ENCODE peak calls at places on chromosomes 5 and 9, in six cellular contexts. One of them, this sample, is unnamed.

GRCh38 chr5:128105203-128105602 is 21.6 kb downstream of the SLC12A2 start:
- DNase-seq in DND-41: no peak
- DNase-seq in AG10803: no peak
- DNase-seq in lower lobe of right lung: no peak
- DNase-seq in esophagus squamous epithelium: no peak
- DNase-seq in kidney epithelial cell: no peak
- DNase-seq in this sample: no peak

GRCh38 chr5:2266668-2267240 is 384.0 kb upstream of the IRX4 start:
- DNase-seq in AG10803: no peak
- DNase-seq in esophagus squamous epithelium: no peak
- DNase-seq in DND-41: no peak
- DNase-seq in kidney epithelial cell: no peak
- DNase-seq in lower lobe of right lung: no peak
- DNase-seq in this sample: no peak

GRCh38 chr5:83375049-83375710 is 96.4 kb upstream of the VCAN start:
- DNase-seq in esophagus squamous epithelium: no peak
- DNase-seq in AG10803: peak
- DNase-seq in DND-41: no peak
- DNase-seq in kidney epithelial cell: no peak
- DNase-seq in lower lobe of right lung: no peak
- DNase-seq in this sample: no peak

GRCh38 chr9:100465765-100466164 is 7.2 kb upstream of the TMEFF1 start:
- DNase-seq in DND-41: no peak
- DNase-seq in esophagus squamous epithelium: no peak
- DNase-seq in lower lobe of right lung: no peak
- DNase-seq in AG10803: no peak
- DNase-seq in kidney epithelial cell: no peak
- DNase-seq in this sample: no peak

GRCh38 chr9:134778841-134779411 is 101.7 kb upstream of the FCN2 start:
- DNase-seq in lower lobe of right lung: peak
- DNase-seq in DND-41: no peak
- DNase-seq in esophagus squamous epithelium: no peak
- DNase-seq in AG10803: peak
- DNase-seq in kidney epithelial cell: no peak
- DNase-seq in this sample: no peak

GRCh38 chr5:137075163-137075970 is 423.8 kb downstream of the SPOCK1 start:
- DNase-seq in esophagus squamous epithelium: no peak
- DNase-seq in DND-41: peak
- DNase-seq in lower lobe of right lung: peak
- DNase-seq in kidney epithelial cell: no peak
- DNase-seq in AG10803: no peak
- DNase-seq in this sample: no peak

GRCh38 chr9:34628656-34629491 is at the start of gene ARID3C:
- DNase-seq in AG10803: no peak
- DNase-seq in DND-41: no peak
- DNase-seq in lower lobe of right lung: peak
- DNase-seq in esophagus squamous epithelium: no peak
- DNase-seq in kidney epithelial cell: no peak
- DNase-seq in this sample: peak

GRCh38 chr5:150626853-150627276 is 13.6 kb upstream of the SYNPO start:
- DNase-seq in esophagus squamous epithelium: no peak
- DNase-seq in AG10803: no peak
- DNase-seq in kidney epithelial cell: no peak
- DNase-seq in DND-41: no peak
- DNase-seq in lower lobe of right lung: peak
- DNase-seq in this sample: no peak

GRCh38 chr5:44842491-44843282 is 33.9 kb downstream of the MRPS30 start:
- DNase-seq in DND-41: no peak
- DNase-seq in kidney epithelial cell: peak
- DNase-seq in lower lobe of right lung: no peak
- DNase-seq in esophagus squamous epithelium: no peak
- DNase-seq in AG10803: no peak
- DNase-seq in this sample: no peak

GRCh38 chr5:154191467-154192261 is 1.1 kb downstream of the GALNT10 start:
- DNase-seq in esophagus squamous epithelium: no peak
- DNase-seq in AG10803: peak
- DNase-seq in DND-41: no peak
- DNase-seq in lower lobe of right lung: no peak
- DNase-seq in kidney epithelial cell: no peak
- DNase-seq in this sample: no peak
- TF ChIP-seq CTCF in esophagus squamous epithelium: no peak
- TF ChIP-seq CTCF in AG10803: peak
- TF ChIP-seq CTCF in DND-41: no peak
- TF ChIP-seq CTCF in lower lobe of right lung: no peak
- TF ChIP-seq CTCF in kidney epithelial cell: no peak
- TF ChIP-seq CTCF in this sample: no peak

DNA sequence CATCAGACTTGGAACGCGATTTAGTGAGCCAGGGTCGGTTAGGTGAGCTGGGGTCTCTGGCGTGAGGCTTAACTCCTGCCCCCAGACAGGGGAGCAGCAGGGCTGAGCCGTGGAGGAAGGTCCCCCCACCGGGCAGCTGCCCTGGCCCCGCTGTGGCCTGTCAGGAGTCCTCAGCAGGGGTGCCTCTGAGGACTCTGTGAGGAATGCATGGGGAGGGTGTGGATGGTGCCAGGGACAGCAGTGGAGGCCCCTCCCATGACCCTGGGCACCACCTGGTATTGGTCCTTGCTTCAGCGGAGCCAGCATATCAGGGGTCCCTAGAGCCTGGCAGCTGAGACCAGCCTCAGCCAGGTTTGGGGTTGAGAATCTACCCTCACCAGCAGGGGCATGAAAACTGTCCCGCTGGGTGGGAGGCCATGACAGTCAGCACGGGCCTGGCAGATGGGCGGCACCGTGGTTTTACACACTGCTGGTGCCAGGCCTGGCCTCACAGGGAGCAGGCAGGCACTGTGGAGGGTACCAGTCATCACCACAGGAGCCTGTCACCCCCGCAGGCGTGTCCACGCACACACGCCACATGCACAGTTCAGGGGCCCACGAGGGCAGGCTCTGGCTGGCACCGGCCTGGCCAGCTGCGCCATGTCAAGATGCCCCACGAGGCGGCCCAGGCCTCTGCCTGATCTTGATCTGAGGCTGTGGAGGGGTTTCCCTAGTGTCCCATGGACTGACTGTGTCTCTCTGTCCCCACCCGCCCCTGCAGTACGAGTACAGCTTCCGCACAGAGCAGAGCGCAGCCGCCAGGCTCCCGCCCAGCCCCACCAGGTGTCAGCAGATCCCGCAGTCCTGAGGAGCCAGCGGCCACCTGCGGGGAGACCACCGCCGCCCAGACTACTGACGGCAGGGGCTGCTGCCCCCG is 111.1 kb upstream of the LMX1B start:
- DNase-seq in DND-41: no peak
- DNase-seq in AG10803: no peak
- DNase-seq in esophagus squamous epithelium: no peak
- DNase-seq in lower lobe of right lung: peak
- DNase-seq in kidney epithelial cell: no peak
- DNase-seq in this sample: no peak
- TF ChIP-seq CTCF in DND-41: no peak
- TF ChIP-seq CTCF in AG10803: no peak
- TF ChIP-seq CTCF in esophagus squamous epithelium: no peak
- TF ChIP-seq CTCF in lower lobe of right lung: no peak
- TF ChIP-seq CTCF in kidney epithelial cell: no peak
- TF ChIP-seq CTCF in this sample: no peak

GRCh38 chr9:138022756-138023393 is 145.3 kb downstream of the CACNA1B start:
- DNase-seq in esophagus squamous epithelium: no peak
- DNase-seq in kidney epithelial cell: no peak
- DNase-seq in DND-41: no peak
- DNase-seq in AG10803: no peak
- DNase-seq in lower lobe of right lung: peak
- DNase-seq in this sample: no peak

GRCh38 chr9:138020795-138021182 is 143.2 kb downstream of the CACNA1B start:
- DNase-seq in lower lobe of right lung: no peak
- DNase-seq in AG10803: no peak
- DNase-seq in esophagus squamous epithelium: no peak
- DNase-seq in kidney epithelial cell: no peak
- DNase-seq in DND-41: no peak
- DNase-seq in this sample: no peak

GRCh38 chr9:138022121-138022741 is 144.6 kb downstream of the CACNA1B start:
- DNase-seq in lower lobe of right lung: peak
- DNase-seq in AG10803: no peak
- DNase-seq in esophagus squamous epithelium: no peak
- DNase-seq in DND-41: no peak
- DNase-seq in kidney epithelial cell: no peak
- DNase-seq in this sample: no peak

GRCh38 chr9:138020120-138020794 is 142.7 kb downstream of the CACNA1B start:
- DNase-seq in kidney epithelial cell: no peak
- DNase-seq in DND-41: no peak
- DNase-seq in lower lobe of right lung: peak
- DNase-seq in esophagus squamous epithelium: no peak
- DNase-seq in AG10803: no peak
- DNase-seq in this sample: no peak

GRCh38 chr9:138021251-138022056 is 143.9 kb downstream of the CACNA1B start:
- DNase-seq in kidney epithelial cell: no peak
- DNase-seq in DND-41: no peak
- DNase-seq in esophagus squamous epithelium: no peak
- DNase-seq in AG10803: no peak
- DNase-seq in lower lobe of right lung: peak
- DNase-seq in this sample: no peak
- TF ChIP-seq CTCF in kidney epithelial cell: no peak
- TF ChIP-seq CTCF in DND-41: no peak
- TF ChIP-seq CTCF in esophagus squamous epithelium: no peak
- TF ChIP-seq CTCF in AG10803: no peak
- TF ChIP-seq CTCF in lower lobe of right lung: no peak
- TF ChIP-seq CTCF in this sample: no peak

DNA sequence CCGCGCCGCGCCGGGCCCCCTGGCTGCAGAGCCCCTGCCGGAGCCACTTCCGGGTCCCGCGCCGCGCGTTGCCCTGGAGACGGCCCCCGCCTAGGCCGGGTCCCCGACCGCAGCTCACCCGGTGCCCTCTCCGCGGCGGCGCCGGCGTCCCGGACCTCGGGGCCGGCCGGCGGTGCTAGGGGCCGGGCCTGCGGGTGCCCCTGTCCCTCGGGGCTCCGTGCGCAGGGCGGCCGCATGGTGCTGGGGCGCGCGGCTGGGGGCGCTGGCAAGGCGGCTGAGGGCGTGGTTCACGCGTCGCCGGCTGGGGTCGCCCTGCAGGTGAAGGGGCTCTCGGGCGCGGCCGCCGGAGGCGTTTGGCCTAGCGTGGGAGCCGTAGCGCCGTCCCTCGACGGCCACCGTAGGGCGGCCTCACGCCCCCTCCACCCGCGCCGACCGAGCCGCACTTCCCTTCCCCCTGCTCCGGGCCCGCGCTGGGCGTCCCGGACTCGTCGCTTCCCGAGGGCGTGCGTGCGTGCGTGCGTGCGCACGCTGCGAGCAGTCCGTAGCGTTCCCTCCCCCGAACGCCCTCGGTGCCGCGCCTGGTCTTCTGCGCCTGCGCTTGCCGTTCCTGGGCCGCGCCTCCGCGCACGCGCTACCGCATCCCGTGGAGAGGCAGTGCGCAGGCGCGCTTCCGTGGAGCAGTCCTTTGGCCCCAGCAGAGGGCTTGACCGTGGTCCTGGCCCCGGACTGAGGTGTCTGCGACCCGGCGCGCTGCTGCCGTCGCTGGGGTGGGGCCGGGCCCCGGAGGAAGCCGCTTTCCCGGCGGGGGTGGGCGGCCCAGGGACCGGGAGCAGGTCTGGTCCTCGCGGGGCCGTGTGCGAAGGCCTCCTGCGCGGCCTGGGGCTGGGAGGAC is at the start of gene TMEM250:
- DNase-seq in lower lobe of right lung: peak
- DNase-seq in kidney epithelial cell: peak
- DNase-seq in esophagus squamous epithelium: peak
- DNase-seq in AG10803: peak
- DNase-seq in DND-41: peak
- DNase-seq in this sample: peak
- TF ChIP-seq CTCF in lower lobe of right lung: peak
- TF ChIP-seq CTCF in kidney epithelial cell: no peak
- TF ChIP-seq CTCF in esophagus squamous epithelium: peak
- TF ChIP-seq CTCF in AG10803: peak
- TF ChIP-seq CTCF in DND-41: no peak
- TF ChIP-seq CTCF in this sample: no peak

GRCh38 chr9:129624947-129625346 is 1.0 kb upstream of the NTMT1 start:
- DNase-seq in lower lobe of right lung: no peak
- DNase-seq in AG10803: no peak
- DNase-seq in kidney epithelial cell: no peak
- DNase-seq in esophagus squamous epithelium: no peak
- DNase-seq in DND-41: no peak
- DNase-seq in this sample: no peak
- TF ChIP-seq CTCF in lower lobe of right lung: no peak
- TF ChIP-seq CTCF in AG10803: no peak
- TF ChIP-seq CTCF in kidney epithelial cell: no peak
- TF ChIP-seq CTCF in esophagus squamous epithelium: no peak
- TF ChIP-seq CTCF in DND-41: no peak
- TF ChIP-seq CTCF in this sample: no peak

GRCh38 chr9:93681316-93682154 is 105.2 kb downstream of the PHF2 start:
- DNase-seq in AG10803: no peak
- DNase-seq in lower lobe of right lung: no peak
- DNase-seq in esophagus squamous epithelium: no peak
- DNase-seq in DND-41: no peak
- DNase-seq in kidney epithelial cell: no peak
- DNase-seq in this sample: no peak

GRCh38 chr9:93678199-93679019 is 102.0 kb downstream of the PHF2 start:
- DNase-seq in DND-41: no peak
- DNase-seq in lower lobe of right lung: peak
- DNase-seq in AG10803: no peak
- DNase-seq in esophagus squamous epithelium: no peak
- DNase-seq in kidney epithelial cell: no peak
- DNase-seq in this sample: no peak

GRCh38 chr9:93679536-93680444 is 103.4 kb downstream of the PHF2 start:
- DNase-seq in DND-41: peak
- DNase-seq in esophagus squamous epithelium: no peak
- DNase-seq in lower lobe of right lung: peak
- DNase-seq in AG10803: no peak
- DNase-seq in kidney epithelial cell: no peak
- DNase-seq in this sample: no peak

GRCh38 chr9:93682155-93682968 is 106.0 kb downstream of the PHF2 start:
- DNase-seq in kidney epithelial cell: no peak
- DNase-seq in esophagus squamous epithelium: no peak
- DNase-seq in lower lobe of right lung: peak
- DNase-seq in AG10803: peak
- DNase-seq in DND-41: peak
- DNase-seq in this sample: peak

DNA sequence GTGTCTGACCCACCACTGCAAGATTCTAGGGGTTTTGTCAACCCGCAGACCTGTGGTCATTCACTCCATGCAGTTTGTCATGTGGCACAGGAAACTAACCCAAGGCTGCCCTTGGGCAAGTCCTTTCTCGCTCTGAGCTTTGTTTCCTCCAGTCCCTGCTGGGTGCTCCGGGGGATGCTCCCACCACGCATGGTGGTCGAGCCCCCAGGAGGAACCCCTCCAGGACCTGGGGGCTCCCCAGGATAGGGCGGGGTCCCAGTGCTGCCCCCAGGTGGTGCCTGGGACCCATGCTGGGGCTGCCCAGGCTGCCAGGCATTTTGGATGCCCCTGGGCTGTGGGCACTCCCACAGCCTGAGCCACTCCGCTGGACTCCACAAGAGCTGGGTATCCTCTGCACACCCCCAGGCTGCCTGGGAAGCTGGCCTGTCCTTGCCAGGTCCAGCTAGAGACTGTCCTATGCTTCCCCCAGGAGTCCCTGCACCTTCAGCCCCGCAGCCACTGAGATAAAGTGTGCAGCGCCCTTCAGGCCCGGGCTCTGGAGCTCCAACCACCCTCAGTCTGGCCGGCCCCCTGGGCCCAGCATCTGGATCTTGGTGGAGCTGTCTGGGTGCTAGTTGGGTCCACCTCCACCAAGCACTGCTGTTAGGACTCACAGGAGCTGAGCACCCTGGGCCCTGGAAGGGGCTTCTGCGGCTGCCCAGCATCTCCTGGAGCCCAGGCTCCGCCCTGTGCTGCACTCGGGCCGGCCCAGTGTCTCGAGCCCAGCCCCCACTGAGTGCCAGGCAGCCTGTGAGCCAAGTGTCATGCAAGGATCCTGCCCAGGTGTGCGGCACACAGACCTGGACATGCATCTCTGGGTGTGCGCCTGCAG is 104.3 kb downstream of the PHF2 start:
- DNase-seq in DND-41: peak
- DNase-seq in lower lobe of right lung: no peak
- DNase-seq in kidney epithelial cell: no peak
- DNase-seq in AG10803: no peak
- DNase-seq in esophagus squamous epithelium: no peak
- DNase-seq in this sample: no peak
- TF ChIP-seq CTCF in DND-41: peak
- TF ChIP-seq CTCF in lower lobe of right lung: no peak
- TF ChIP-seq CTCF in kidney epithelial cell: peak
- TF ChIP-seq CTCF in AG10803: no peak
- TF ChIP-seq CTCF in esophagus squamous epithelium: no peak
- TF ChIP-seq CTCF in this sample: no peak